ENCODE peak calls at places on chromosomes 1 and 21, in seven cellular contexts. B is uterus, W is body of pancreas, G is fibroblast of the aortic adventitia, H is heart right ventricle, E is PC-9, O is keratinocyte. T is an unnamed sample.

GRCh38 chr1:233238884-233239432 is 56.6 kb downstream of the PCNX2 start:
- DNase-seq in B (no peak), G (peak; percentile 37), E (no peak), W (no peak), O (no peak), H (no peak), T (no peak)

GRCh38 chr1:218330043-218330623 is 15.0 kb upstream of the TGFB2 start:
- DNase-seq in B (no peak), O (no peak), H (no peak), E (peak; percentile 48), W (no peak), G (peak; percentile 79), T (no peak)

GRCh38 chr21:22174746-22175145 is 1176.5 kb downstream of the NCAM2 start:
- DNase-seq in O (no peak), G (no peak), W (no peak), H (no peak), E (no peak), B (no peak), T (no peak)

GRCh38 chr1:186183219-186183618 is 191.8 kb downstream of the TPR start:
- DNase-seq in G (peak; percentile 82), O (peak; percentile 67), E (peak; percentile 73), B (no peak), H (no peak), W (no peak), T (peak; percentile 68)

GRCh38 chr1:3413975-3414710 is 40.3 kb upstream of the ARHGEF16 start:
- DNase-seq in E (no peak), G (no peak), W (no peak), B (no peak), O (no peak), H (no peak), T (no peak)

GRCh38 chr1:42747125-42747524 is 7.1 kb upstream of the CLDN19 start:
- DNase-seq in W (peak; percentile 60), H (peak; percentile 52), G (peak; percentile 13), E (no peak), O (no peak), B (no peak), T (no peak)

GRCh38 chr21:15564907-15565306 is 164.9 kb upstream of the USP25 start:
- DNase-seq in W (no peak), G (no peak), H (no peak), E (no peak), B (no peak), O (no peak), T (no peak)

GRCh38 chr1:150366416-150367296 is 2.7 kb downstream of the RPRD2 start:
- DNase-seq in E (no peak), B (no peak), W (no peak), O (no peak), G (peak; percentile 20), H (no peak), T (no peak)

GRCh38 chr1:40983286-40983685 is 3.8 kb downstream of the CTPS1 start:
- DNase-seq in O (no peak), H (no peak), G (peak; percentile 31), W (no peak), B (no peak), E (no peak), T (no peak)

GRCh38 chr1:221611930-221612777 is 129.7 kb downstream of the DUSP10 start:
- DNase-seq in O (no peak), E (peak; percentile 87), H (peak; percentile 43), W (peak; percentile 20), G (peak; percentile 90), B (peak; percentile 83), T (peak; percentile 71)

GRCh38 chr1:244788493-244789275 is 46.8 kb upstream of the COX20 start:
- DNase-seq in O (no peak), W (no peak), G (no peak), E (no peak), H (no peak), B (no peak), T (no peak)

GRCh38 chr1:233916706-233917105 is 12.2 kb downstream of the SLC35F3 start:
- DNase-seq in O (no peak), G (no peak), H (no peak), W (no peak), B (no peak), E (peak; percentile 55), T (no peak)

GRCh38 chr1:206878456-206878855 is 13.0 kb downstream of the IL20 start:
- DNase-seq in H (no peak), E (no peak), O (no peak), G (no peak), W (no peak), B (no peak), T (no peak)

GRCh38 chr21:33231526-33231925 is 1.8 kb downstream of the IFNAR2 start:
- DNase-seq in O (no peak), G (no peak), W (no peak), H (no peak), E (no peak), B (no peak), T (no peak)

GRCh38 chr21:33228455-33228854 is 1.3 kb upstream of the IFNAR2 start:
- DNase-seq in E (no peak), G (no peak), B (no peak), W (no peak), O (no peak), H (no peak), T (no peak)

GRCh38 chr21:33230518-33231324 is 983 bp downstream of the IFNAR2 start:
- DNase-seq in W (peak; percentile 55), B (peak; percentile 44), E (peak; percentile 84), G (peak; percentile 62), H (peak; percentile 56), O (no peak), T (no peak)

GRCh38 chr21:33229776-33230517 is at the start of gene IFNAR2:
- DNase-seq in H (peak; percentile 85), E (no peak), W (peak; percentile 80), O (no peak), G (peak; percentile 46), B (peak; percentile 81), T (no peak)

DNA sequence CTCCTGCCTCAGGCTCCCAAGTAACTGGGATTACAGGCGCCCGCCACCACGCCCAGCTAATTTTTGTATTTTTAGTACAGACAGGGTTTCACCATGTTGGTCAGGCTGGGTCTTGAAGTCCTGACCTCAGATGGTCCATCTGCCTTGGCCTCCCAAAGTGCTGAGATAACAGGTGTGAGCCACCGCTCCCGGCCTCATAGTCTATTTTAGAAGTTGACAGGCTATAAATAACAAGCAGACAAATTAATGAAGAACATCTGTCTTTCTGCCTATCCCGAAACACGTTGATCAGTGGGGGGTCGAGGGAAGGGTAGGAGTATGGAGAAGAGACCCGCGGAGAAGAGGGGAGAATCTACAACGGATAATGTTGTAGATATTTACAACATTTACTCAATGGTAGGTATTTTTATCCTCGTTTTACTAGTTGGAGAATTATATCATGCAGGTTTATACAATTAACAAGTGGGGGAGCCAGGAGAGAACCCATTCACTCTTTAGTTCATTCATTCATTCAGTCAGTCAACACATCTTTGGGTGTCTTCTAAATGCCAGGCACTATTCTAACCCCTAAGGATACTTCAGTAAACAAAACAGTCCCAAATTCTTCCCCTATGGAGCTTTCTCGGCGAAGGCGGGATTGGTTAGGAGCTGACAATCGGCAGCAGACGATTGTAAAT is 501 bp upstream of the IFNAR2 start:
- DNase-seq in E (no peak), O (no peak), W (no peak), H (no peak), B (no peak), G (no peak), T (no peak)
- H3K4me3 ChIP-seq in E (peak overlapping the region; percentile 48), O (peak overlapping the region; percentile 37), W (no peak overlapping the region), H (peak overlapping the region; percentile 99), B (peak overlapping the region; percentile 69), G (peak overlapping the region; percentile 57), T (peak overlapping the region; percentile 85)

GRCh38 chr1:22562584-22563551 is at the start of gene EPHA8:
- DNase-seq in E (no peak), O (no peak), G (no peak), H (no peak), W (peak; percentile 87), B (no peak), T (no peak)

GRCh38 chr1:22567994-22568393 is 4.7 kb downstream of the EPHA8 start:
- DNase-seq in E (no peak), W (no peak), B (no peak), G (no peak), H (no peak), O (no peak), T (no peak)

GRCh38 chr1:22567176-22567575 is 3.9 kb downstream of the EPHA8 start:
- DNase-seq in E (no peak), O (no peak), W (no peak), G (no peak), B (no peak), H (no peak), T (no peak)

GRCh38 chr1:22569269-22569668 is 6.0 kb downstream of the EPHA8 start:
- DNase-seq in G (no peak), B (no peak), O (no peak), H (no peak), W (no peak), E (no peak), T (no peak)

DNA sequence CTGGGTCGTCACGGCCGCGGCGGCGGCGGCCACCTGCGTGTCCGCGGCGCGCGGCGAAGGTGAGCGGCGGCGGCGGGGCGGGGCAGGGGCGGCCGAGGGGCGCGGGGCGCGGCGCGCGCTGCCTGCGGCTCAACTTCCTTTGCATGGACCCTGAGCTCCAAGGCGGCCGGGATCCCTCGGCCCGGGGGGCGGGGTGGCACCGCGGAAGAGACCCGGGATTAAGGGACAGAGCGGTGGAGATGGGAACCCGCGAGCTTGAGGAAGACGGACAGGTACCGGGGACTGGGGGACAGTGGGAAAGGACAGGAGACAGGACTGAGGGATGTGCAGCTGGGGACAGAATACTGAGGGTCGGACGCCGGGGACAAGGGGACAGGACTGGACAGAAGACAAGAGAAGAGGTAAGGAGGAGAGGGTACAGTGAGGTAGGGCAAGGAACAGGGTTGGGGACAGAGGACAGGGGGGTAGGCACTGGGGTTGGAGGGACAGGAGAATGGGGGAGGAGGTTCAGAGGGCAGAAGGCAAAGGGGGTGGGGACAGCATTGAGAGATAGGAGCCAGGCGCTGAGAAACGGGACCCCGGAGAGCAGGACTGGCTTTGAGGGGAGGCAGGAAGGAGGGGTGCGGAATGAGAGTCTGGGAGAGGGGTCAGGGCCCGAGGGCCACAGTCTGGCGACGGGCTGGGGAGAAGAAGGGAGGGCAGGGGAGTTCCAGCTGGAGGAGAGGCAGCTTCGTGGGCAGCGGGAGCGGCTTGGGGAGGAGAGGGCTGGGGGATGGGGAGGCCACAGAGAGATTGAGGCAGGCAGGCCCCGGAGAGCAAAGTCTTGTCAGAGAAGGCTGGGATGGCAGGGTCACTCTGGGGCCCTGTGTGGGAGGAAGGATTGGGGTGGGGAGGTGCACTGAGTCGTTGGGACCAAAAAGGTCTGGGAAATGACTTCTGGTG is 653 bp downstream of the EPHA8 start:
- DNase-seq in H (no peak), E (no peak), G (no peak), W (no peak), B (no peak), O (no peak), T (no peak)
- H3K4me3 ChIP-seq in H (no peak overlapping the region), E (no peak overlapping the region), G (no peak overlapping the region), W (no peak overlapping the region), B (no peak overlapping the region), O (no peak overlapping the region), T (no peak overlapping the region)

GRCh38 chr1:35555601-35556477 is 1.4 kb downstream of the KIAA0319L start:
- DNase-seq in B (no peak), G (peak; percentile 69), O (peak; percentile 68), H (no peak), W (no peak), E (no peak), T (peak; percentile 70)
- H3K4me3 ChIP-seq in B (no peak overlapping the region), G (peak overlapping the region; percentile 96), O (peak overlapping the region; percentile 87), H (peak overlapping the region; percentile 87), W (no peak overlapping the region), E (peak overlapping the region; percentile 64), T (peak overlapping the region; percentile 86)

GRCh38 chr1:242467556-242468145 is 56.8 kb downstream of the PLD5 start:
- DNase-seq in G (peak; percentile 31), H (no peak), O (peak; percentile 21), E (no peak), W (peak; percentile 53), B (peak; percentile 64), T (peak; percentile 7)

GRCh38 chr1:242468749-242469148 is 55.7 kb downstream of the PLD5 start:
- DNase-seq in H (no peak), W (no peak), G (no peak), O (no peak), E (no peak), B (no peak), T (no peak)

GRCh38 chr1:242470774-242471173 is 53.7 kb downstream of the PLD5 start:
- DNase-seq in W (no peak), O (no peak), E (no peak), B (no peak), H (no peak), G (no peak), T (no peak)
- H3K4me3 ChIP-seq in W (no peak overlapping the region), O (no peak overlapping the region), E (no peak overlapping the region), B (no peak overlapping the region), H (no peak overlapping the region), G (no peak overlapping the region), T (no peak overlapping the region)